ENCODE peak calls at places on chromosomes 11 and 22, in ten cellular contexts. W, Y, X, M, C, Z, L, A, O and T are unnamed samples. For H3K4me1, the result is how much of the 10 kb centered on the place peaks cover.

GRCh38 chr11:110527146-110527545 is 97.4 kb downstream of the FDX1 start:
- DNase-seq in W (no peak), Y (no peak), X (no peak), M (no peak), C (no peak), Z (no peak), L (no peak), A (no peak), O (no peak), T (no peak)

GRCh38 chr11:91804057-91804456 is 420.6 kb upstream of the FAT3 start:
- DNase-seq in W (no peak), Y (no peak), X (no peak), M (no peak), C (no peak), Z (no peak), L (no peak), A (no peak), O (no peak), T (no peak)

GRCh38 chr22:16914006-16914405 is 88.8 kb upstream of the XKR3 start:
- DNase-seq in W (no peak), Y (no peak), X (no peak), M (no peak), C (no peak), Z (no peak), L (no peak), A (no peak), O (no peak), T (no peak)

GRCh38 chr11:12540075-12540685 is 134.0 kb upstream of the TEAD1 start:
- DNase-seq in W (no peak), Y (no peak), X (peak), M (no peak), C (no peak), Z (no peak), L (no peak), A (no peak), O (no peak), T (no peak)

GRCh38 chr11:134362192-134362901 is 30.6 kb downstream of the GLB1L2 start:
- DNase-seq in W (no peak), Y (no peak), X (no peak), M (no peak), C (no peak), Z (peak), L (no peak), A (peak), O (no peak), T (peak)

GRCh38 chr11:128666397-128666796 is 27.5 kb upstream of the FLI1 start:
- DNase-seq in W (no peak), Y (no peak), X (no peak), M (no peak), C (no peak), Z (no peak), L (no peak), A (no peak), O (no peak), T (no peak)

GRCh38 chr11:453564-453963 is 3.5 kb downstream of the PTDSS2 start:
- DNase-seq in W (no peak), Y (no peak), X (no peak), M (no peak), C (no peak), Z (no peak), L (no peak), A (no peak), O (no peak), T (no peak)

GRCh38 chr11:111983187-111983986 is 41.8 kb upstream of the DLAT start:
- DNase-seq in W (peak), Y (no peak), X (no peak), M (peak), C (peak), Z (no peak), L (no peak), A (no peak), O (peak), T (no peak)

GRCh38 chr11:33135216-33135615 is 26.1 kb downstream of the CSTF3 start:
- DNase-seq in W (no peak), Y (no peak), X (no peak), M (no peak), C (no peak), Z (no peak), L (no peak), A (no peak), O (no peak), T (no peak)

GRCh38 chr11:110184974-110185597 is 91.9 kb downstream of the ZC3H12C start:
- DNase-seq in W (no peak), Y (no peak), X (no peak), M (no peak), C (no peak), Z (no peak), L (peak), A (no peak), O (peak), T (no peak)

GRCh38 chr11:128388182-128388815 is 199.1 kb downstream of the ETS1 start:
- DNase-seq in W (peak), Y (no peak), X (no peak), M (no peak), C (no peak), Z (no peak), L (no peak), A (no peak), O (no peak), T (no peak)

GRCh38 chr22:50010676-50011446 is 1.7 kb downstream of the IL17REL start:
- DNase-seq in W (peak), Y (no peak), X (no peak), M (no peak), C (no peak), Z (peak), L (no peak), A (peak), O (no peak), T (no peak)

GRCh38 chr11:19577391-19577831 is 135.2 kb upstream of the NAV2 start:
- DNase-seq in W (no peak), Y (no peak), X (no peak), M (no peak), C (peak), Z (no peak), L (no peak), A (no peak), O (no peak), T (no peak)

GRCh38 chr11:61061081-61061826 is 41.0 kb upstream of the CD5 start:
- DNase-seq in W (no peak), Y (no peak), X (no peak), M (no peak), C (no peak), Z (no peak), L (no peak), A (peak), O (no peak), T (peak)

GRCh38 chr11:118206612-118207031 is 18.2 kb downstream of the JAML start:
- DNase-seq in W (no peak), Y (no peak), X (no peak), M (no peak), C (no peak), Z (no peak), L (peak), A (no peak), O (no peak), T (no peak)
- H3K4me1 ChIP-seq in W (under half), Y (under half), X (under half), M (under half), C (under half), Z (under half), L (under half), A (under half), O (half or more), T (under half)

GRCh38 chr11:71198141-71198822 is 54.1 kb downstream of the SHANK2 start:
- DNase-seq in W (no peak), Y (no peak), X (no peak), M (no peak), C (no peak), Z (no peak), L (no peak), A (no peak), O (no peak), T (no peak)

GRCh38 chr11:71194702-71195101 is 57.7 kb downstream of the SHANK2 start:
- DNase-seq in W (peak), Y (no peak), X (no peak), M (no peak), C (no peak), Z (no peak), L (no peak), A (no peak), O (no peak), T (no peak)

GRCh38 chr11:71199226-71199815 is 53.1 kb downstream of the SHANK2 start:
- DNase-seq in W (no peak), Y (no peak), X (no peak), M (no peak), C (no peak), Z (no peak), L (no peak), A (no peak), O (no peak), T (no peak)

GRCh38 chr11:71198823-71199165 is 53.6 kb downstream of the SHANK2 start:
- DNase-seq in W (no peak), Y (no peak), X (no peak), M (no peak), C (no peak), Z (no peak), L (no peak), A (no peak), O (no peak), T (no peak)

GRCh38 chr11:71197096-71197495 is 55.3 kb downstream of the SHANK2 start:
- DNase-seq in W (no peak), Y (no peak), X (no peak), M (no peak), C (no peak), Z (no peak), L (no peak), A (no peak), O (no peak), T (no peak)
- TF ChIP-seq EP300 in W (no peak), Y (no peak), X (no peak), M (no peak), C (no peak), Z (no peak), L (no peak), A (no peak), O (no peak), T (no peak)

GRCh38 chr11:2687782-2688191 is 12.0 kb downstream of the KCNQ1OT1 start:
- DNase-seq in W (no peak), Y (no peak), X (no peak), M (no peak), C (no peak), Z (peak), L (no peak), A (peak), O (no peak), T (peak)
- H3K4me1 ChIP-seq in W (under half), Y (under half), X (half or more), M (under half), C (half or more), Z (under half), L (under half), A (under half), O (half or more), T (under half)

DNA sequence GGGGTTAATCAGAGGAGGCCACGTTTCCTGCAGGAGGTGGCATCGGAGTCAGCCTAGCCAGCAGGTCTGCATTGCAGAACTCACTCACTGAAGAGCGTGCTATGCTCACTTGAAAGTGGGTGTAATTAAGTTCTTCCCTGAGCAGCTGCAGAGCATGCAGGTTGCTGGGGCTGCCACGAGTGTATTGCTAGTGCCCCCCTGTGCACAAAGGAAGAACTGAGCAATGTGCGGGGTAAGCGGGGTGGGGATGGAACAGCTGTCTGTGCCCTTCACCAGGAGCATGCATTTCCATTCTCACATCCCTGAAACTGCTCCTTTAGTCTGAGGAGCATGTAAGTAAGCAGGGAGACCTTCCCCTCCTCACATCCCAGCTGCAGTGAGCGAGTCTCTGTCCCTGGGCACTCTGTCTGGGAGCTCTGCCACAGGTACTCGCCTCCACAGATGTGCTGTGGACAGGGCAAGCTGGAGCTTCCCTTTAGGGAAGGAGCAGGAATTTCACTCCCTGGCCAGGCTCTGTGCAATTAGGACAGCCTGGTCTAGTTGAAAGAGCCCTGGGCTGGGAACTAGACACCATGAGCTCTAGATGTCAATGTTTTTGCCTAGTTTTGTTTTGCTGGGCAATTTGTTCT is 1031.8 kb downstream of the NTM start:
- DNase-seq in W (peak), Y (no peak), X (peak), M (no peak), C (no peak), Z (no peak), L (no peak), A (no peak), O (no peak), T (no peak)
- TF ChIP-seq EP300 in W (no peak), Y (no peak), X (no peak), M (no peak), C (no peak), Z (no peak), L (no peak), A (no peak), O (no peak), T (no peak)

DNA sequence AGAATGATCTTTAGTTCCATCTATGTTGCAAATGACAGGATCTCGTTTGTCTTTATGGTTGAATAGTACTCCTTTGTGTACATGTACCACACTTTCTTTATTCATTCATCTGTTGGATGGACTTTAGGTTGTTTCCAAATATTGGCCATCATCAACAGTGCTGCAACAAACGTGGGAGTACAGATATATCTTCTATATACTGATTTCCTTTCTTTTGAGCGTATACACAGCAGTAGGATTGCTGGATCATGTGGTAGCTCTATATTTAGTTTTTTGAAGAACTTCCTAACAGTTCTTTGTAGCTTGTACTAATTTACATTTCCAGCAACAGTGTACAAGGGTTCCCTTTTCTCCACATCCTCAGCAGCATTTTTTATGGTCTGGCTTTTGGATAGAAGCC is 407.5 kb upstream of the ANO5 start:
- DNase-seq in W (no peak), Y (no peak), X (no peak), M (no peak), C (no peak), Z (no peak), L (no peak), A (no peak), O (no peak), T (no peak)
- H3K4me1 ChIP-seq in W (under half), Y (under half), X (under half), M (under half), C (under half), Z (under half), L (under half), A (under half), O (under half), T (under half)

DNA sequence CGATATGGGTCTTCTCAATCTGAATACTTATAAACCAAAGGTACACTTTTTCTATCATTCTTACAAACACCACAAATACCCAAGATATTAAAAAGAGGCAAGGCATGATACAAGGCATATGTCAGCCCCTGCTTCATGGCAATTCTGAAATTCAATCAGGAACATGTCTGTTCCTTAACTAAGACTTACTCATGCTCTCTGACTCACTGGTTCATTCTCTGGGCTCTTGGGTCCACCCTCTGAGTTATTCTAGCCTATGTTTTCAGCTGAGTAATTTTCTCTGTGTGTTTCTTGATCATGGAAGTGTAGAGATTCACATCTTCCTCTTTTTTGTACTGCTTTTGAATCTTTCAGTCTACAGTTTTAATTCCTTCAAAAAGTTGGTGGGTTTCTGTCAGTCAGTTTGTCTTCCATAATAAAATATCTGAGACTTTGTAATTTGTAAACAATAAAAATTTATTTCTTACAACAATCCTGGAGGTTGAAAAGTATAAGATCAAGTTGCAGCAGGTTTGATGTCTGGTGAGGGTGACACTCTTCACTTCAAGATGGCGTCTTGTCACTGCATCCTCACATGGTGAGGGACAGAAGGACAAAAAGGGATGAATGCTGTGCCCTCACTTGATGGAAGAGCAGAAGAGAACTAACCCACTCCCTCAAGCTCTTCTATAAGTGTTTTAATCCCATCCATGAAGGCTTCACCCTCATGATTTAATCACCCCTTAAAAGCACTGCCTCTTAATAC is 211.7 kb downstream of the FAM76B start:
- DNase-seq in W (no peak), Y (no peak), X (no peak), M (no peak), C (no peak), Z (no peak), L (no peak), A (no peak), O (no peak), T (no peak)
- TF ChIP-seq EP300 in W (no peak), Y (no peak), X (no peak), M (no peak), C (no peak), Z (no peak), L (no peak), A (no peak), O (no peak), T (no peak)